ENCODE peak calls at places on chromosomes 1 and 21, in four cellular contexts. One of them, this sample, is unnamed.

GRCh38 chr1:206557636-206558473 is 50.5 kb downstream of the RASSF5 start:
- DNase-seq in endothelial cell of umbilical vein: no peak
- DNase-seq in GM12891: no peak
- DNase-seq in HL-60: peak
- DNase-seq in this sample: peak

GRCh38 chr1:236426215-236426614 is 32.1 kb downstream of the EDARADD start:
- DNase-seq in endothelial cell of umbilical vein: no peak
- DNase-seq in GM12891: no peak
- DNase-seq in HL-60: no peak
- DNase-seq in this sample: no peak

GRCh38 chr1:221100196-221100950 is 221.1 kb downstream of the HLX start:
- DNase-seq in endothelial cell of umbilical vein: peak
- DNase-seq in GM12891: no peak
- DNase-seq in HL-60: no peak
- DNase-seq in this sample: no peak

GRCh38 chr1:11485191-11485590 is 6.2 kb downstream of the DISP3 start:
- DNase-seq in endothelial cell of umbilical vein: no peak
- DNase-seq in GM12891: no peak
- DNase-seq in HL-60: no peak
- DNase-seq in this sample: peak

GRCh38 chr21:45547211-45547900 is 5.1 kb upstream of the SLC19A1 start:
- DNase-seq in endothelial cell of umbilical vein: no peak
- DNase-seq in GM12891: no peak
- DNase-seq in HL-60: no peak
- DNase-seq in this sample: no peak

GRCh38 chr1:229253170-229253974 is 17.5 kb upstream of the RAB4A start:
- DNase-seq in endothelial cell of umbilical vein: no peak
- DNase-seq in GM12891: no peak
- DNase-seq in HL-60: no peak
- DNase-seq in this sample: no peak

GRCh38 chr1:58982259-58982998 is 198.6 kb upstream of the JUN start:
- DNase-seq in endothelial cell of umbilical vein: peak
- DNase-seq in GM12891: no peak
- DNase-seq in HL-60: no peak
- DNase-seq in this sample: no peak

GRCh38 chr1:225442156-225442555 is 14.3 kb upstream of the LBR start:
- DNase-seq in endothelial cell of umbilical vein: no peak
- DNase-seq in GM12891: no peak
- DNase-seq in HL-60: no peak
- DNase-seq in this sample: no peak

GRCh38 chr21:28776251-28776650 is 216.4 kb downstream of the LTN1 start:
- DNase-seq in endothelial cell of umbilical vein: no peak
- DNase-seq in GM12891: no peak
- DNase-seq in HL-60: no peak
- DNase-seq in this sample: no peak

GRCh38 chr1:183676515-183677189 is 23.5 kb upstream of the APOBEC4 start:
- DNase-seq in endothelial cell of umbilical vein: no peak
- DNase-seq in GM12891: no peak
- DNase-seq in HL-60: no peak
- DNase-seq in this sample: no peak

GRCh38 chr1:112285808-112286207 is 110.2 kb upstream of the CTTNBP2NL start:
- DNase-seq in endothelial cell of umbilical vein: no peak
- DNase-seq in GM12891: no peak
- DNase-seq in HL-60: no peak
- DNase-seq in this sample: no peak

GRCh38 chr1:40339420-40340323 is 22.6 kb upstream of the COL9A2 start:
- DNase-seq in endothelial cell of umbilical vein: no peak
- DNase-seq in GM12891: no peak
- DNase-seq in HL-60: peak
- DNase-seq in this sample: no peak

GRCh38 chr1:156006666-156007376 is 13.9 kb downstream of the SSR2 start:
- DNase-seq in endothelial cell of umbilical vein: no peak
- DNase-seq in GM12891: no peak
- DNase-seq in HL-60: no peak
- DNase-seq in this sample: peak

GRCh38 chr1:225965231-225965630 is 24.2 kb upstream of the LEFTY2 start:
- DNase-seq in endothelial cell of umbilical vein: no peak
- DNase-seq in GM12891: no peak
- DNase-seq in HL-60: no peak
- DNase-seq in this sample: peak

GRCh38 chr1:18962121-18962721 is 5.7 kb upstream of the IFFO2 start:
- DNase-seq in endothelial cell of umbilical vein: no peak
- DNase-seq in GM12891: no peak
- DNase-seq in HL-60: no peak
- DNase-seq in this sample: peak

GRCh38 chr1:214670098-214670497 is 67.1 kb downstream of the CENPF start:
- DNase-seq in endothelial cell of umbilical vein: peak
- DNase-seq in GM12891: no peak
- DNase-seq in HL-60: no peak
- DNase-seq in this sample: no peak

GRCh38 chr1:109457819-109458218 is 8.5 kb upstream of the SYPL2 start:
- DNase-seq in endothelial cell of umbilical vein: no peak
- DNase-seq in GM12891: no peak
- DNase-seq in HL-60: no peak
- DNase-seq in this sample: no peak

GRCh38 chr1:51330331-51331201 is at the start of gene TTC39A:
- DNase-seq in endothelial cell of umbilical vein: no peak
- DNase-seq in GM12891: peak
- DNase-seq in HL-60: no peak
- DNase-seq in this sample: no peak

GRCh38 chr21:31326478-31327247 is 17.4 kb downstream of the TIAM1 start:
- DNase-seq in endothelial cell of umbilical vein: no peak
- DNase-seq in GM12891: peak
- DNase-seq in HL-60: no peak
- DNase-seq in this sample: no peak

GRCh38 chr1:26521669-26522030 is 7.9 kb upstream of the RPS6KA1 start:
- DNase-seq in endothelial cell of umbilical vein: no peak
- DNase-seq in GM12891: no peak
- DNase-seq in HL-60: no peak
- DNase-seq in this sample: no peak

GRCh38 chr1:27116697-27117096 is 38.2 kb downstream of the SLC9A1 start:
- DNase-seq in endothelial cell of umbilical vein: no peak
- DNase-seq in GM12891: no peak
- DNase-seq in HL-60: peak
- DNase-seq in this sample: no peak

GRCh38 chr1:183685112-183685713 is 32.1 kb upstream of the APOBEC4 start:
- DNase-seq in endothelial cell of umbilical vein: peak
- DNase-seq in GM12891: peak
- DNase-seq in HL-60: peak
- DNase-seq in this sample: no peak

GRCh38 chr1:2975466-2976179 is 45.6 kb upstream of the ACTRT2 start:
- DNase-seq in endothelial cell of umbilical vein: no peak
- DNase-seq in GM12891: no peak
- DNase-seq in HL-60: no peak
- DNase-seq in this sample: no peak

GRCh38 chr1:197725044-197725443 is 50.2 kb downstream of the DENND1B start:
- DNase-seq in endothelial cell of umbilical vein: peak
- DNase-seq in GM12891: no peak
- DNase-seq in HL-60: peak
- DNase-seq in this sample: no peak

GRCh38 chr21:41317458-41317857 is 857 bp downstream of the FAM3B start:
- DNase-seq in endothelial cell of umbilical vein: no peak
- DNase-seq in GM12891: no peak
- DNase-seq in HL-60: no peak
- DNase-seq in this sample: no peak

GRCh38 chr1:14924455-14925325 is 228.9 kb upstream of the TMEM51 start:
- DNase-seq in endothelial cell of umbilical vein: peak
- DNase-seq in GM12891: peak
- DNase-seq in HL-60: no peak
- DNase-seq in this sample: peak
- TF ChIP-seq POLR2AphosphoS5 in endothelial cell of umbilical vein: no peak
- TF ChIP-seq POLR2AphosphoS5 in GM12891: no peak
- TF ChIP-seq POLR2AphosphoS5 in HL-60: no peak
- TF ChIP-seq POLR2AphosphoS5 in this sample: peak

GRCh38 chr1:153353226-153353947 is 4.3 kb upstream of the S100A9 start:
- DNase-seq in endothelial cell of umbilical vein: no peak
- DNase-seq in GM12891: no peak
- DNase-seq in HL-60: no peak
- DNase-seq in this sample: peak

GRCh38 chr1:153354515-153355193 is 3.0 kb upstream of the S100A9 start:
- DNase-seq in endothelial cell of umbilical vein: no peak
- DNase-seq in GM12891: no peak
- DNase-seq in HL-60: no peak
- DNase-seq in this sample: peak

GRCh38 chr1:153355445-153356071 is 2.1 kb upstream of the S100A9 start:
- DNase-seq in endothelial cell of umbilical vein: peak
- DNase-seq in GM12891: peak
- DNase-seq in HL-60: peak
- DNase-seq in this sample: peak

GRCh38 chr1:153349363-153350340 is 1.0 kb upstream of the PGLYRP4 start:
- DNase-seq in endothelial cell of umbilical vein: no peak
- DNase-seq in GM12891: no peak
- DNase-seq in HL-60: no peak
- DNase-seq in this sample: no peak

GRCh38 chr1:153352523-153352922 is 3.9 kb upstream of the PGLYRP4 start:
- DNase-seq in endothelial cell of umbilical vein: peak
- DNase-seq in GM12891: peak
- DNase-seq in HL-60: no peak
- DNase-seq in this sample: peak
- TF ChIP-seq POLR2AphosphoS5 in endothelial cell of umbilical vein: no peak
- TF ChIP-seq POLR2AphosphoS5 in GM12891: no peak
- TF ChIP-seq POLR2AphosphoS5 in HL-60: no peak
- TF ChIP-seq POLR2AphosphoS5 in this sample: no peak

GRCh38 chr1:160284220-160284781 is 632 bp downstream of the PEX19 start:
- DNase-seq in endothelial cell of umbilical vein: peak
- DNase-seq in GM12891: peak
- DNase-seq in HL-60: peak
- DNase-seq in this sample: no peak
- TF ChIP-seq POLR2AphosphoS5 in endothelial cell of umbilical vein: no peak
- TF ChIP-seq POLR2AphosphoS5 in GM12891: no peak
- TF ChIP-seq POLR2AphosphoS5 in HL-60: no peak
- TF ChIP-seq POLR2AphosphoS5 in this sample: no peak

GRCh38 chr21:24046816-24047443 is 1560.4 kb downstream of the MRPL39 start:
- DNase-seq in endothelial cell of umbilical vein: peak
- DNase-seq in GM12891: no peak
- DNase-seq in HL-60: no peak
- DNase-seq in this sample: no peak
- TF ChIP-seq POLR2AphosphoS5 in endothelial cell of umbilical vein: no peak
- TF ChIP-seq POLR2AphosphoS5 in GM12891: no peak
- TF ChIP-seq POLR2AphosphoS5 in HL-60: no peak
- TF ChIP-seq POLR2AphosphoS5 in this sample: no peak

GRCh38 chr1:154809436-154810413 is 60.4 kb downstream of the KCNN3 start:
- DNase-seq in endothelial cell of umbilical vein: peak
- DNase-seq in GM12891: no peak
- DNase-seq in HL-60: no peak
- DNase-seq in this sample: no peak
- TF ChIP-seq POLR2AphosphoS5 in endothelial cell of umbilical vein: no peak
- TF ChIP-seq POLR2AphosphoS5 in GM12891: no peak
- TF ChIP-seq POLR2AphosphoS5 in HL-60: no peak
- TF ChIP-seq POLR2AphosphoS5 in this sample: no peak

DNA sequence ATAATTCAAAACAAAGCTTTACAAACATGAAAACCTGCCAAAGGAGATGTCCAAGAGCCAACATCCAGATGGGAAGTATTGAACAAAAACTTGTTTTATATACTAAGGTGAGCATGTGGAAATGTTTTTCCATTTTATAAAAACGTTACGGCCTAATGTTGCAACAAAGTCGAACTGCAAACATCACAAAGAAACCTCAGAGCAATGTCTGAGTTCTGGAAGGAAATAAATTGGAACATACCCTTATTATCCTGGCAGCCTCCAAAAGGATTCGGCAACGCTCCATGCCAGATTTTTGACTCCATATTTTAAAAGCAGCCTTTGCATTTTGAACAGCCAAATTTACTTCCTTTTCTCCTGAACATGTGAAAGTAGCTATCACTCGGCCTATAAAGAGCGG is 3.4 kb downstream of the ALDH9A1 start:
- DNase-seq in endothelial cell of umbilical vein: no peak
- DNase-seq in GM12891: no peak
- DNase-seq in HL-60: no peak
- DNase-seq in this sample: no peak
- TF ChIP-seq POLR2AphosphoS5 in endothelial cell of umbilical vein: no peak
- TF ChIP-seq POLR2AphosphoS5 in GM12891: no peak
- TF ChIP-seq POLR2AphosphoS5 in HL-60: no peak
- TF ChIP-seq POLR2AphosphoS5 in this sample: no peak